ENCODE peak calls at places on chromosomes 11 and 22, in five cellular contexts. One of them, this sample, is unnamed.

GRCh38 chr11:131136476-131136875 is 220.2 kb upstream of the SNX19 start:
- DNase-seq in left ventricle myocardium inferior: no peak
- DNase-seq in lower lobe of right lung: no peak
- DNase-seq in cardiac muscle cell: no peak
- DNase-seq in WERI-Rb-1: peak; percentile 18
- DNase-seq in this sample: no peak

GRCh38 chr11:128830290-128830813 is 36.7 kb downstream of the KCNJ1 start:
- DNase-seq in cardiac muscle cell: no peak
- DNase-seq in left ventricle myocardium inferior: no peak
- DNase-seq in WERI-Rb-1: no peak
- DNase-seq in lower lobe of right lung: no peak
- DNase-seq in this sample: no peak

GRCh38 chr11:288328-289144 is at the start of gene PGGHG:
- DNase-seq in lower lobe of right lung: peak; percentile 90
- DNase-seq in cardiac muscle cell: peak; percentile 50
- DNase-seq in left ventricle myocardium inferior: peak; percentile 88
- DNase-seq in WERI-Rb-1: peak; percentile 74
- DNase-seq in this sample: peak; percentile 74

GRCh38 chr22:42664976-42665831 is 16.0 kb upstream of the CYB5R3 start:
- DNase-seq in cardiac muscle cell: no peak
- DNase-seq in lower lobe of right lung: no peak
- DNase-seq in left ventricle myocardium inferior: no peak
- DNase-seq in WERI-Rb-1: no peak
- DNase-seq in this sample: no peak

GRCh38 chr22:31344369-31345330 is 1.5 kb downstream of the PATZ1 start:
- DNase-seq in WERI-Rb-1: no peak
- DNase-seq in left ventricle myocardium inferior: peak; percentile 35
- DNase-seq in lower lobe of right lung: peak; percentile 59
- DNase-seq in cardiac muscle cell: peak; percentile 59
- DNase-seq in this sample: no peak

GRCh38 chr11:30451167-30451566 is 128.3 kb downstream of the ARL14EP start:
- DNase-seq in left ventricle myocardium inferior: no peak
- DNase-seq in cardiac muscle cell: no peak
- DNase-seq in WERI-Rb-1: no peak
- DNase-seq in lower lobe of right lung: no peak
- DNase-seq in this sample: no peak

GRCh38 chr11:37718431-37718999 is 1120.5 kb upstream of the RAG2 start:
- DNase-seq in WERI-Rb-1: no peak
- DNase-seq in cardiac muscle cell: peak; percentile 16
- DNase-seq in left ventricle myocardium inferior: no peak
- DNase-seq in lower lobe of right lung: no peak
- DNase-seq in this sample: no peak

GRCh38 chr22:30267382-30268302 is 991 bp upstream of the OSM start:
- DNase-seq in cardiac muscle cell: no peak
- DNase-seq in WERI-Rb-1: no peak
- DNase-seq in left ventricle myocardium inferior: no peak
- DNase-seq in lower lobe of right lung: peak; percentile 67
- DNase-seq in this sample: no peak

GRCh38 chr11:23211221-23211620 is 350.9 kb upstream of the CCDC179 start:
- DNase-seq in cardiac muscle cell: no peak
- DNase-seq in left ventricle myocardium inferior: no peak
- DNase-seq in lower lobe of right lung: no peak
- DNase-seq in WERI-Rb-1: no peak
- DNase-seq in this sample: no peak

GRCh38 chr11:114243461-114244372 is 52.5 kb upstream of the NNMT start:
- DNase-seq in lower lobe of right lung: no peak
- DNase-seq in WERI-Rb-1: no peak
- DNase-seq in left ventricle myocardium inferior: peak; percentile 67
- DNase-seq in cardiac muscle cell: no peak
- DNase-seq in this sample: no peak

GRCh38 chr22:22953796-22954195 is 66.2 kb downstream of the IGLL5 start:
- DNase-seq in left ventricle myocardium inferior: no peak
- DNase-seq in lower lobe of right lung: no peak
- DNase-seq in cardiac muscle cell: no peak
- DNase-seq in WERI-Rb-1: no peak
- DNase-seq in this sample: no peak

GRCh38 chr22:44775862-44776261 is 23.5 kb downstream of the ARHGAP8 start:
- DNase-seq in WERI-Rb-1: no peak
- DNase-seq in cardiac muscle cell: no peak
- DNase-seq in left ventricle myocardium inferior: no peak
- DNase-seq in lower lobe of right lung: no peak
- DNase-seq in this sample: no peak

GRCh38 chr11:81959341-81959740 is 774.3 kb downstream of the FAM181B start:
- DNase-seq in lower lobe of right lung: no peak
- DNase-seq in WERI-Rb-1: no peak
- DNase-seq in cardiac muscle cell: no peak
- DNase-seq in left ventricle myocardium inferior: no peak
- DNase-seq in this sample: no peak

GRCh38 chr11:133227674-133228111 is 304.6 kb downstream of the OPCML start:
- DNase-seq in cardiac muscle cell: no peak
- DNase-seq in lower lobe of right lung: no peak
- DNase-seq in WERI-Rb-1: no peak
- DNase-seq in left ventricle myocardium inferior: no peak
- DNase-seq in this sample: no peak

GRCh38 chr22:40346178-40347064 is at the start of gene ADSL:
- DNase-seq in WERI-Rb-1: peak; percentile 90
- DNase-seq in left ventricle myocardium inferior: peak; percentile 91
- DNase-seq in cardiac muscle cell: peak; percentile 90
- DNase-seq in lower lobe of right lung: peak; percentile 93
- DNase-seq in this sample: peak; percentile 87

GRCh38 chr22:24325105-24325757 is 54.6 kb downstream of the SPECC1L start:
- DNase-seq in left ventricle myocardium inferior: no peak
- DNase-seq in WERI-Rb-1: peak; percentile 11
- DNase-seq in cardiac muscle cell: peak; percentile 91
- DNase-seq in lower lobe of right lung: no peak
- DNase-seq in this sample: no peak

GRCh38 chr22:23856721-23857605 is 712 bp upstream of the SLC2A11 start:
- DNase-seq in WERI-Rb-1: peak; percentile 78
- DNase-seq in cardiac muscle cell: peak; percentile 50
- DNase-seq in left ventricle myocardium inferior: no peak
- DNase-seq in lower lobe of right lung: no peak
- DNase-seq in this sample: peak; percentile 80

GRCh38 chr11:56705784-56706396 is 7.0 kb downstream of the OR9G1 start:
- DNase-seq in left ventricle myocardium inferior: no peak
- DNase-seq in cardiac muscle cell: no peak
- DNase-seq in WERI-Rb-1: no peak
- DNase-seq in lower lobe of right lung: no peak
- DNase-seq in this sample: no peak

DNA sequence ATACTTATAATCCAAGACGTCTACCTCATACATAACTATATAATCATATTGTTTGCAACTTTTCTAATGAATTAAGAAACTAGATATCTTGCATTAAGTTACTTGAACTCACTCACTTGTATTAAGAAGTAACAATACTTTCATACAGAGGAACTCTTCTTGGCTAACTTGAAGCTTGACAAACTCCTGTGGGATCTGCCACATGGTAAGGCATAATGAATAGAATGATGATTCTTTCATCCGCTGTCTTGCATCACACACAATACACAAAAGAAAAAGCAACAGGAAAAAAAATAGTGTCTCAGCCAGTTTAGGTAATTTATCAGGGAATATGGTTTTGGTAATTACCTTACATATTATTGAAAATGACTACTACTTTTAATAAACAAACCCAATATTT is 79.8 kb downstream of the PGR start:
- DNase-seq in left ventricle myocardium inferior: no peak
- DNase-seq in WERI-Rb-1: no peak
- DNase-seq in cardiac muscle cell: peak; percentile 3
- DNase-seq in lower lobe of right lung: no peak
- DNase-seq in this sample: no peak
- H3K9me3 ChIP-seq in left ventricle myocardium inferior: no peaks in the 10 kb centered on the region
- H3K9me3 ChIP-seq in WERI-Rb-1: no peaks in the 10 kb centered on the region
- H3K9me3 ChIP-seq in cardiac muscle cell: no peaks in the 10 kb centered on the region
- H3K9me3 ChIP-seq in lower lobe of right lung: no peaks in the 10 kb centered on the region
- H3K9me3 ChIP-seq in this sample: no peaks in the 10 kb centered on the region

DNA sequence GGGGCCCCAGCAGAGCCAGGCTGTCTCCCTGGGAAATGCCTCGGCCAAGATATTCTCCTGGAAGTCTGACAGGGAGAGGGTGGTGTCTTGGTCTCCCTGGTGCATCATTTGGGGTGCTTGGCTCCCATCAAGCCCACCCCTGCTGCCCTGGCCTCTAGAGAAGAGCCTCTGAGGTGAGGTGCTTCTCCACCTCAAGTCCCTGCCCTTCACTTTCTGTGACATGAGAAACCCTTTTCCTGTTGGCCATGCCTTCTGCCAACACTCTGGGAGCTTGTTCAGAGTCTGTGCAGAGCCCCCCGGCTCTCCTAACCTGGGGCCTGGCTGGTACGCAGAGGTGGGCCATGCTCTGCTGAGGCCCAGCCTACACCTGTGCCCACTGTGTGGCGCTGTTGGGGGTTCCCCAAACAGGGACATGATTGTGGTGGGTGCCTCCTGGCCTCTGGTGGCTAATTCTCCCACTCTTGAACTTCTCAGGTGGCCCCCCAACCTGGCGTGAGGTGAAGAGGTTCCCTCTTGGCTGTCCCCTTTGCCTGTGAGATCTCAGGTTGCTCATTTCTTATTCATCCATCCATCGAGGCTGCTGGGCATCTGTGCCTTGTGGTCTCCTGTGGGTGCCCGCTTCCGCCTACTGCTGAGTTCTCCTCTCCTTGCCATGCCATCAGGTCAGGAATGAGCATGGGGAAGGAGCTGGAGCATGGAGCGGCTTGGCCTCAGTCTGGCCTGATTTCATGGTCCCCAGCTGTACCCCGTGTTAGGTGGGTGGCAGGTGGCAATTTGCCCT is 19.2 kb upstream of the DGCR8 start:
- DNase-seq in cardiac muscle cell: no peak
- DNase-seq in left ventricle myocardium inferior: no peak
- DNase-seq in lower lobe of right lung: no peak
- DNase-seq in WERI-Rb-1: no peak
- DNase-seq in this sample: no peak
- TF ChIP-seq CTCF in cardiac muscle cell: no peak
- TF ChIP-seq CTCF in left ventricle myocardium inferior: peak; percentile 2
- TF ChIP-seq CTCF in lower lobe of right lung: no peak
- TF ChIP-seq CTCF in WERI-Rb-1: peak; percentile 47
- TF ChIP-seq CTCF in this sample: no peak

GRCh38 chr11:121553806-121554205 is 101.0 kb upstream of the SORL1-AS1 start:
- DNase-seq in WERI-Rb-1: no peak
- DNase-seq in lower lobe of right lung: no peak
- DNase-seq in cardiac muscle cell: peak; percentile 22
- DNase-seq in left ventricle myocardium inferior: no peak
- DNase-seq in this sample: peak; percentile 40

GRCh38 chr11:121556937-121557336 is 104.2 kb upstream of the SORL1-AS1 start:
- DNase-seq in lower lobe of right lung: no peak
- DNase-seq in WERI-Rb-1: no peak
- DNase-seq in cardiac muscle cell: no peak
- DNase-seq in left ventricle myocardium inferior: no peak
- DNase-seq in this sample: no peak

GRCh38 chr11:121553367-121553766 is 100.6 kb upstream of the SORL1-AS1 start:
- DNase-seq in lower lobe of right lung: no peak
- DNase-seq in WERI-Rb-1: no peak
- DNase-seq in left ventricle myocardium inferior: no peak
- DNase-seq in cardiac muscle cell: no peak
- DNase-seq in this sample: no peak

GRCh38 chr11:121555172-121555571 is 102.4 kb upstream of the SORL1-AS1 start:
- DNase-seq in lower lobe of right lung: no peak
- DNase-seq in WERI-Rb-1: no peak
- DNase-seq in cardiac muscle cell: no peak
- DNase-seq in left ventricle myocardium inferior: no peak
- DNase-seq in this sample: no peak

GRCh38 chr11:121554552-121554951 is 101.8 kb upstream of the SORL1-AS1 start:
- DNase-seq in WERI-Rb-1: no peak
- DNase-seq in left ventricle myocardium inferior: no peak
- DNase-seq in cardiac muscle cell: no peak
- DNase-seq in lower lobe of right lung: no peak
- DNase-seq in this sample: no peak
- H3K27me3 ChIP-seq in WERI-Rb-1: no peaks in the 10 kb centered on the region
- H3K27me3 ChIP-seq in left ventricle myocardium inferior: no peaks in the 10 kb centered on the region
- H3K27me3 ChIP-seq in cardiac muscle cell: no peaks in the 10 kb centered on the region
- H3K27me3 ChIP-seq in lower lobe of right lung: no peaks in the 10 kb centered on the region
- H3K27me3 ChIP-seq in this sample: no peaks in the 10 kb centered on the region

DNA sequence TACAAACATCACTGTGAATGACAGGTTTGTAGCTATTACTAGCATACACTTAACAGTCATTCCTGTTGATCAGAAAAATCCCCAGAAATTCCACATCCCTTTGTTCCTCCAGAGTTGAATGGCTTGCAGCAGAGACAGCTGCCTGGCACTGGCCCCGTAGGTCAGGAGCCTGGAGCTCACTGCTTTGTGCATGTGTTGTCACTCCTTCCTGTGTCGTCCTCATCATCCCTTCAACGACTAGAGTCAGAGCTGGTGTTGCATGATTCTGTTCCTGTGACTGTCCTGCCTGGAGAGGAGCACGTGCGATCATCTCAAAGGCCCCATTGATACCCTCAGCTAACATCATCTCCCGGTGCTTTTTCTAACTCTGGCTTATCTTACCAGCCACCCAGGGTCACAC is 58.3 kb downstream of the LDLRAD3 start:
- DNase-seq in cardiac muscle cell: no peak
- DNase-seq in WERI-Rb-1: no peak
- DNase-seq in left ventricle myocardium inferior: no peak
- DNase-seq in lower lobe of right lung: no peak
- DNase-seq in this sample: no peak
- H3K9me3 ChIP-seq in cardiac muscle cell: no peaks in the 10 kb centered on the region
- H3K9me3 ChIP-seq in WERI-Rb-1: peaks cover 5% of the 10 kb centered on the region
- H3K9me3 ChIP-seq in left ventricle myocardium inferior: peaks cover 7% of the 10 kb centered on the region
- H3K9me3 ChIP-seq in lower lobe of right lung: no peaks in the 10 kb centered on the region
- H3K9me3 ChIP-seq in this sample: peaks cover 11% of the 10 kb centered on the region

GRCh38 chr11:102451041-102451692 is 1.4 kb downstream of the TMEM123 start:
- DNase-seq in WERI-Rb-1: no peak
- DNase-seq in cardiac muscle cell: no peak
- DNase-seq in lower lobe of right lung: no peak
- DNase-seq in left ventricle myocardium inferior: no peak
- DNase-seq in this sample: no peak

GRCh38 chr11:102453286-102453797 is 777 bp upstream of the TMEM123 start:
- DNase-seq in lower lobe of right lung: no peak
- DNase-seq in left ventricle myocardium inferior: peak; percentile 30
- DNase-seq in cardiac muscle cell: no peak
- DNase-seq in WERI-Rb-1: no peak
- DNase-seq in this sample: no peak

GRCh38 chr11:102449651-102450570 is 2.7 kb downstream of the TMEM123 start:
- DNase-seq in WERI-Rb-1: no peak
- DNase-seq in left ventricle myocardium inferior: no peak
- DNase-seq in cardiac muscle cell: no peak
- DNase-seq in lower lobe of right lung: no peak
- DNase-seq in this sample: no peak

GRCh38 chr11:102452461-102453285 is at the start of gene TMEM123:
- DNase-seq in lower lobe of right lung: peak; percentile 87
- DNase-seq in left ventricle myocardium inferior: peak; percentile 86
- DNase-seq in WERI-Rb-1: peak; percentile 84
- DNase-seq in cardiac muscle cell: peak; percentile 73
- DNase-seq in this sample: peak; percentile 84

GRCh38 chr11:102451693-102452460 is 688 bp downstream of the TMEM123 start:
- DNase-seq in cardiac muscle cell: peak; percentile 36
- DNase-seq in left ventricle myocardium inferior: peak; percentile 70
- DNase-seq in WERI-Rb-1: peak; percentile 41
- DNase-seq in lower lobe of right lung: peak; percentile 80
- DNase-seq in this sample: peak; percentile 81
- TF ChIP-seq CTCF in cardiac muscle cell: peak; percentile 17
- TF ChIP-seq CTCF in left ventricle myocardium inferior: no peak
- TF ChIP-seq CTCF in WERI-Rb-1: peak; percentile 24
- TF ChIP-seq CTCF in lower lobe of right lung: no peak
- TF ChIP-seq CTCF in this sample: peak; percentile 24